ENCODE peak calls at places on chromosomes 13 and 19, in eight cellular contexts. P is adipocyte; G is HCT116; J is foreskin fibroblast; R is naive thymus-derived CD8-positive, alpha-beta T cell; F is lung; Q is M059J; L is upper lobe of right lung. I is an unnamed sample.

GRCh38 chr13:34179481-34179880 is 361.5 kb downstream of the RFC3 start:
- DNase-seq in P (peak), G (no peak), J (no peak), R (no peak), F (no peak), Q (peak), L (no peak), I (no peak)

GRCh38 chr19:10727599-10728250 is 9.8 kb downstream of the DNM2 start:
- DNase-seq in P (no peak), G (no peak), J (peak), R (no peak), F (no peak), Q (no peak), L (no peak), I (no peak)

GRCh38 chr19:6769006-6769637 is 1.9 kb upstream of the SH2D3A start:
- DNase-seq in P (peak), G (no peak), J (no peak), R (no peak), F (no peak), Q (no peak), L (no peak), I (peak)

GRCh38 chr13:100854091-100854490 is 179.5 kb upstream of the TMTC4 start:
- DNase-seq in P (no peak), G (no peak), J (no peak), R (no peak), F (no peak), Q (peak), L (no peak), I (no peak)

GRCh38 chr13:51451467-51452390 is 1.1 kb downstream of the INTS6 start:
- DNase-seq in P (peak), G (peak), J (peak), R (peak), F (peak), Q (peak), L (peak), I (peak)

GRCh38 chr19:6276447-6276846 is 3.3 kb downstream of the MLLT1 start:
- DNase-seq in P (peak), G (no peak), J (peak), R (no peak), F (peak), Q (peak), L (peak), I (peak)

GRCh38 chr13:97417698-97418097 is 16.3 kb upstream of the RAP2A start:
- DNase-seq in P (no peak), G (no peak), J (no peak), R (no peak), F (no peak), Q (no peak), L (no peak), I (no peak)

GRCh38 chr13:87677334-87678234 is 6.4 kb downstream of the SLITRK5 start:
- DNase-seq in P (no peak), G (no peak), J (no peak), R (no peak), F (no peak), Q (no peak), L (peak), I (no peak)

GRCh38 chr13:43537124-43537523 is 249.6 kb downstream of the ENOX1 start:
- DNase-seq in P (peak), G (no peak), J (no peak), R (no peak), F (no peak), Q (no peak), L (no peak), I (no peak)